ENCODE peak calls at places on chromosomes 1 and 21, in six cellular contexts. J, I, X, R, M and B are unnamed samples.

GRCh38 chr1:219791766-219792165 is 136.6 kb downstream of the SLC30A10 start:
- DNase-seq in J (no peak), I (no peak), X (no peak), R (no peak), M (no peak), B (no peak)

GRCh38 chr21:33848252-33848953 is 67.2 kb downstream of the ATP5PO start:
- DNase-seq in J (peak; percentile 92), I (no peak), X (no peak), R (no peak), M (no peak), B (no peak)

GRCh38 chr1:18934205-18935000 is 22.1 kb downstream of the IFFO2 start:
- DNase-seq in J (no peak), I (no peak), X (no peak), R (no peak), M (no peak), B (no peak)

GRCh38 chr1:244269169-244269568 is 182.5 kb downstream of the ADSS2 start:
- DNase-seq in J (no peak), I (no peak), X (no peak), R (peak; percentile 77), M (no peak), B (no peak)

GRCh38 chr1:72166426-72166825 is 115.9 kb downstream of the NEGR1 start:
- DNase-seq in J (no peak), I (no peak), X (no peak), R (no peak), M (no peak), B (no peak)

GRCh38 chr1:12251442-12251841 is 21.6 kb downstream of the VPS13D start:
- DNase-seq in J (no peak), I (peak; percentile 10), X (peak; percentile 43), R (no peak), M (no peak), B (no peak)

GRCh38 chr21:41366522-41367151 is 4.8 kb downstream of the MX2 start:
- DNase-seq in J (peak; percentile 70), I (no peak), X (peak; percentile 94), R (peak; percentile 88), M (peak; percentile 11), B (no peak)

GRCh38 chr1:180040034-180040433 is 85.4 kb downstream of the CEP350 start:
- DNase-seq in J (peak; percentile 6), I (no peak), X (peak; percentile 86), R (no peak), M (no peak), B (no peak)

GRCh38 chr1:58812926-58813325 is 29.1 kb upstream of the JUN start:
- DNase-seq in J (peak; percentile 70), I (no peak), X (no peak), R (no peak), M (peak; percentile 38), B (no peak)

GRCh38 chr1:159098596-159098995 is 22.0 kb upstream of the AIM2 start:
- DNase-seq in J (no peak), I (no peak), X (no peak), R (no peak), M (no peak), B (no peak)

GRCh38 chr21:14763695-14764064 is 217.6 kb upstream of the SAMSN1 start:
- DNase-seq in J (no peak), I (no peak), X (no peak), R (no peak), M (no peak), B (no peak)

GRCh38 chr21:33975548-33976081 is 60.0 kb upstream of the ATP5PO start:
- DNase-seq in J (peak; percentile 86), I (no peak), X (peak; percentile 60), R (no peak), M (peak; percentile 64), B (no peak)

GRCh38 chr1:169511339-169512028 is 25.7 kb upstream of the SLC19A2 start:
- DNase-seq in J (peak; percentile 90), I (no peak), X (peak; percentile 95), R (no peak), M (no peak), B (no peak)

GRCh38 chr1:159862031-159862430 is 426 bp downstream of the VSIG8 start:
- DNase-seq in J (no peak), I (no peak), X (no peak), R (peak; percentile 64), M (no peak), B (no peak)

GRCh38 chr1:22527555-22528296 is 35.6 kb upstream of the EPHA8 start:
- DNase-seq in J (no peak), I (peak; percentile 44), X (peak; percentile 10), R (peak; percentile 70), M (no peak), B (no peak)

GRCh38 chr1:226444901-226445300 is 37.0 kb upstream of the PARP1 start:
- DNase-seq in J (no peak), I (no peak), X (no peak), R (peak; percentile 76), M (peak; percentile 68), B (no peak)

GRCh38 chr1:236172041-236172579 is 29.8 kb downstream of the GPR137B start:
- DNase-seq in J (no peak), I (no peak), X (peak; percentile 31), R (no peak), M (no peak), B (no peak)

GRCh38 chr1:65531972-65532570 is 111.6 kb downstream of the LEPR start:
- DNase-seq in J (no peak), I (no peak), X (no peak), R (no peak), M (no peak), B (no peak)

GRCh38 chr1:62882161-62882560 is 98.2 kb downstream of the ATG4C start:
- DNase-seq in J (peak; percentile 42), I (peak; percentile 69), X (no peak), R (no peak), M (no peak), B (no peak)

GRCh38 chr1:230868736-230869385 is 540 bp upstream of the C1orf198 start:
- DNase-seq in J (peak; percentile 34), I (peak; percentile 84), X (no peak), R (no peak), M (peak; percentile 10), B (no peak)

GRCh38 chr1:51628715-51629590 is 12.1 kb downstream of the OSBPL9 start:
- DNase-seq in J (peak; percentile 67), I (no peak), X (no peak), R (no peak), M (no peak), B (no peak)

GRCh38 chr1:177013273-177013672 is 151.2 kb downstream of the ASTN1 start:
- DNase-seq in J (no peak), I (no peak), X (no peak), R (no peak), M (no peak), B (no peak)

DNA sequence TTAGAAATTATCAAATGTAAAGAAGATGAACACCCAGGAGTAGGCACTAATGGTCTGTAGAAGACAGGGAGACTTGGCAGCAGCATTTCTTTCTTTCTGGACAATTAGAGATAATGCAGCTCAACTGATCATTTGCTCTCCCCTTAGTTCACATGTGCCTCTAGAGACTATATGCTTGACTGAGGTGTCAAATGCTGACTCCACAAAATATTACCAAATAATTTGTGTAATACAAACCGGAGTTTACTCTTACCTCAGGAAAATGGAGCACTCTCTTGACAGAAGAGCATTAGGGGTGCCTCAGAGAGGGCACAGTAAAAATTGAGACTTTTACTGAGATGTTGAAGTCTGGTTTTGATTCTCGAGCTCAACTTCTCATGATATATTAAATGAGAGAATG is 131.8 kb downstream of the ATP6V1G3 start:
- DNase-seq in J (no peak), I (no peak), X (no peak), R (no peak), M (no peak), B (no peak)
- H3K4me3 ChIP-seq in J (no peak overlapping the region), I (no peak overlapping the region), X (no peak overlapping the region), R (no peak overlapping the region), M (no peak overlapping the region), B (no peak overlapping the region)

DNA sequence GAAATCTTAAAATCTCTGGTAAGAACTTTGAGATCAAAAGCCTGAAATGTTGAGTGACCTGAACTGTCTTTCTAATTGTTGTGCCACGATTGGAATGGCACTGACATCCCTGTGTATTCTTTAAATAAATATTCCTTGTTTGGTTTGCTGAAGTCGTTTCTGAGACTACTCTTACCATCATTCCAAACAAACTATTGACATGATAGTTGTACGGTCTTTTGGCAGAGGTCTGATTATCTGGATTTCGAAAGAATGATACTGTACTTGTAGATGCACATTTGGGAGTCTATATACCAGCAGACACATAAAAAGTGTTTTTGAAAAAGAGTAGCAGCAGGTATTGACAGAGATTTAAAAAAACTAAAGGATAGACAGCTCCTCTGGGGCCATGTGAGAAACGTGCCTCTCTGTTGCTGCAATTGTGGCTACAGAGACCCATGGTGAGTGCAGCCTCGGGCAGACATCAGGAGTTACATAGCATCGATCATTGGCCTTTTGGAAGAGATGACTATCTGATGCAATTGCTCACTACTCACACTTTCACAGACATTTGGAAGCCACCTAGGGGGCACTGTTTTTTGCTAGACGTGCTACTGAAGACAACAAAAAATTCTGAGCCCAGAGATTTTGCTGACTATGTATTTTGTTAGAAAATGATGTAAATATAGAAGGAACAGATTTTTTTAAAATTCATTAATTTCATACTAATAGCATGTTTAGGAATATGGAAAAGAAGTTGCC is 464.5 kb downstream of the KCNT2 start:
- DNase-seq in J (no peak), I (no peak), X (peak; percentile 2), R (no peak), M (no peak), B (no peak)
- TF ChIP-seq CTCF in J (no peak), I (no peak), X (no peak), R (no peak), M (no peak), B (no peak)

GRCh38 chr1:14969006-14969405 is 184.5 kb upstream of the TMEM51 start:
- DNase-seq in J (no peak), I (no peak), X (no peak), R (no peak), M (peak; percentile 31), B (peak; percentile 57)
- H3K4me3 ChIP-seq in J (no peak overlapping the region), I (no peak overlapping the region), X (no peak overlapping the region), R (no peak overlapping the region), M (no peak overlapping the region), B (no peak overlapping the region)

GRCh38 chr21:43775795-43776430 is at the start of gene CSTB:
- DNase-seq in J (peak; percentile 53), I (peak; percentile 92), X (no peak), R (peak; percentile 97), M (peak; percentile 85), B (peak; percentile 90)
- TF ChIP-seq CTCF in J (no peak), I (no peak), X (no peak), R (no peak), M (no peak), B (no peak)